ENCODE peak calls at places on chromosomes 6 and 20, in seven cellular contexts. Y is ovary, B is Caco-2, C is kidney, E is psoas muscle, Z is heart right ventricle, D is esophagus squamous epithelium. X is an unnamed sample. For H3K4me1, the result is how much of the 10 kb centered on the place peaks cover.

GRCh38 chr20:57211949-57212889 is 54.2 kb downstream of the BMP7 start:
- DNase-seq in C (peak), D (no peak), E (peak), B (peak), Y (peak), Z (peak), X (peak)

GRCh38 chr20:8667306-8667705 is 401.6 kb upstream of the PLCB4 start:
- DNase-seq in D (no peak), Y (no peak), E (peak), C (no peak), B (no peak), Z (peak), X (no peak)

GRCh38 chr20:36461600-36462439 is 79.5 kb upstream of the MYL9 start:
- DNase-seq in C (peak), E (peak), Z (peak), D (no peak), Y (peak), B (peak), X (peak)

GRCh38 chr20:43540673-43541060 is 18.2 kb upstream of the SGK2 start:
- DNase-seq in E (no peak), Z (no peak), D (no peak), B (peak), Y (no peak), C (no peak), X (no peak)

GRCh38 chr6:88856566-88856965 is 106.9 kb downstream of the RNGTT start:
- DNase-seq in B (no peak), E (no peak), C (no peak), Y (no peak), D (no peak), Z (no peak), X (no peak)

GRCh38 chr6:39416728-39417127 is 94.2 kb upstream of the KCNK16 start:
- DNase-seq in D (no peak), E (no peak), Y (no peak), C (no peak), B (peak), Z (no peak), X (no peak)

GRCh38 chr20:17456226-17456625 is 75.0 kb downstream of the BFSP1 start:
- DNase-seq in Z (no peak), B (no peak), Y (no peak), E (no peak), C (no peak), D (no peak), X (no peak)

GRCh38 chr20:24868959-24869358 is 80.1 kb upstream of the CST7 start:
- DNase-seq in B (no peak), E (no peak), Y (no peak), C (no peak), Z (no peak), D (no peak), X (no peak)

GRCh38 chr6:93021235-93021909 is 398.0 kb downstream of the EPHA7 start:
- DNase-seq in C (no peak), E (no peak), B (no peak), Y (no peak), D (no peak), Z (no peak), X (no peak)

GRCh38 chr6:107080036-107080435 is 35.3 kb downstream of the BEND3 start:
- DNase-seq in E (no peak), B (no peak), Z (no peak), D (no peak), Y (no peak), C (no peak), X (no peak)

GRCh38 chr6:17204548-17204947 is 76.6 kb upstream of the RBM24 start:
- DNase-seq in D (no peak), Z (no peak), Y (no peak), B (no peak), C (no peak), E (no peak), X (no peak)

GRCh38 chr6:43706788-43707187 is 19.2 kb upstream of the MRPS18A start:
- DNase-seq in C (no peak), B (no peak), E (no peak), Z (no peak), Y (no peak), D (no peak), X (no peak)

GRCh38 chr20:31543966-31544598 is 29.8 kb downstream of the HM13 start:
- DNase-seq in Y (no peak), C (peak), B (no peak), E (no peak), D (no peak), Z (no peak), X (peak)

GRCh38 chr6:147578883-147579282 is 70.4 kb downstream of the SAMD5 start:
- DNase-seq in E (no peak), B (no peak), C (no peak), Z (no peak), Y (no peak), D (no peak), X (no peak)

GRCh38 chr6:83461438-83461837 is 30.6 kb upstream of the ME1 start:
- DNase-seq in Y (no peak), E (no peak), Z (no peak), D (no peak), C (no peak), B (no peak), X (no peak)

GRCh38 chr6:7454696-7455095 is 65.1 kb downstream of the RIOK1 start:
- DNase-seq in D (no peak), C (no peak), E (no peak), Z (no peak), Y (no peak), B (no peak), X (no peak)

GRCh38 chr20:53693265-53693871 is 99.7 kb upstream of the ZNF217 start:
- DNase-seq in Y (no peak), B (no peak), D (no peak), Z (no peak), E (no peak), C (no peak), X (no peak)

GRCh38 chr20:45254867-45255266 is 503 bp upstream of the SLPI start:
- DNase-seq in C (no peak), Z (no peak), Y (no peak), E (no peak), D (no peak), B (no peak), X (no peak)

GRCh38 chr6:68108243-68108835 is 526.7 kb upstream of the ADGRB3 start:
- DNase-seq in Y (no peak), C (no peak), B (no peak), E (no peak), Z (no peak), D (no peak), X (no peak)

GRCh38 chr6:107470364-107470763 is 11.0 kb upstream of the PDSS2 start:
- DNase-seq in C (no peak), D (no peak), E (no peak), Y (no peak), Z (no peak), B (no peak), X (no peak)

GRCh38 chr20:49381558-49382493 is 100.6 kb downstream of the KCNB1 start:
- DNase-seq in D (no peak), B (no peak), E (peak), Z (peak), C (peak), Y (peak), X (peak)

GRCh38 chr6:140809694-140810101 is 1323.0 kb upstream of the GJE1 start:
- DNase-seq in Y (no peak), C (no peak), E (no peak), D (no peak), Z (no peak), B (no peak), X (no peak)

GRCh38 chr20:48215536-48215935 is 430.3 kb upstream of the SULF2 start:
- DNase-seq in C (no peak), D (no peak), E (no peak), Z (no peak), Y (no peak), B (peak), X (no peak)

GRCh38 chr20:48531505-48531904 is 296.3 kb downstream of the PREX1 start:
- DNase-seq in D (no peak), C (no peak), E (no peak), Y (no peak), B (no peak), Z (no peak), X (no peak)

GRCh38 chr6:54516331-54516730 is 208.1 kb downstream of the TINAG start:
- DNase-seq in C (no peak), Y (no peak), E (no peak), B (no peak), Z (no peak), D (no peak), X (no peak)

GRCh38 chr20:5170341-5170740 is 43.5 kb downstream of the CDS2 start:
- DNase-seq in Y (no peak), C (no peak), D (no peak), Z (no peak), E (no peak), B (no peak), X (no peak)

GRCh38 chr6:35370799-35371493 is 28.6 kb downstream of the PPARD start:
- DNase-seq in Z (peak), Y (no peak), C (no peak), B (no peak), D (no peak), E (no peak), X (no peak)

GRCh38 chr6:34543421-34543820 is 12.7 kb downstream of the SPDEF start:
- DNase-seq in E (no peak), D (no peak), B (no peak), Z (no peak), C (no peak), Y (no peak), X (no peak)

GRCh38 chr6:149264629-149265028 is 52.9 kb upstream of the TAB2 start:
- DNase-seq in D (no peak), B (no peak), C (no peak), Z (no peak), E (no peak), Y (no peak), X (no peak)

GRCh38 chr6:50815436-50816114 is 3.1 kb upstream of the TFAP2B start:
- DNase-seq in B (no peak), C (no peak), D (no peak), E (no peak), Y (no peak), Z (no peak), X (no peak)

GRCh38 chr6:144683216-144684070 is 398.3 kb downstream of the UTRN start:
- DNase-seq in Y (no peak), B (no peak), Z (no peak), E (no peak), D (no peak), C (no peak), X (no peak)

GRCh38 chr6:97674802-97675201 is 391.8 kb upstream of the MMS22L start:
- DNase-seq in Z (no peak), E (no peak), B (no peak), Y (no peak), C (no peak), D (no peak), X (no peak)

GRCh38 chr6:154432533-154433476 is 76.2 kb upstream of the IPCEF1 start:
- DNase-seq in D (no peak), Z (peak), E (no peak), C (no peak), B (no peak), Y (no peak), X (no peak)

GRCh38 chr20:62860924-62861691 is 514 bp downstream of the TCFL5 start:
- DNase-seq in C (peak), D (no peak), E (peak), Y (peak), B (no peak), Z (no peak), X (peak)

GRCh38 chr20:57238089-57238488 is 28.4 kb downstream of the BMP7 start:
- DNase-seq in D (no peak), Z (no peak), Y (no peak), E (no peak), B (no peak), C (no peak), X (no peak)

GRCh38 chr6:128005009-128005408 is 104.2 kb upstream of the THEMIS start:
- DNase-seq in E (no peak), Y (no peak), D (no peak), B (no peak), C (no peak), Z (no peak), X (no peak)

GRCh38 chr6:47047479-47048411 is 5.6 kb upstream of the ADGRF1 start:
- DNase-seq in C (no peak), Y (no peak), E (no peak), Z (peak), B (peak), D (no peak), X (peak)

GRCh38 chr20:7841967-7842301 is 98.3 kb downstream of the HAO1 start:
- DNase-seq in E (peak), Y (no peak), D (no peak), C (no peak), Z (peak), B (no peak), X (peak)

GRCh38 chr6:7086488-7086887 is 21.3 kb upstream of the RREB1 start:
- DNase-seq in C (no peak), Z (peak), Y (peak), D (no peak), E (peak), B (no peak), X (peak)

GRCh38 chr6:95354551-95354950 is 222.8 kb upstream of the MANEA start:
- DNase-seq in Y (no peak), E (no peak), B (no peak), Z (no peak), C (peak), D (no peak), X (no peak)

GRCh38 chr6:95357380-95358025 is 219.8 kb upstream of the MANEA start:
- DNase-seq in Z (no peak), Y (no peak), B (no peak), D (no peak), E (no peak), C (no peak), X (no peak)

GRCh38 chr6:95352064-95352463 is 225.3 kb upstream of the MANEA start:
- DNase-seq in B (no peak), Y (no peak), E (no peak), C (no peak), Z (no peak), D (no peak), X (no peak)
- TF ChIP-seq CTCF in B (no peak), Y (no peak), E (no peak), C (no peak), Z (no peak), D (no peak), X (no peak)

DNA sequence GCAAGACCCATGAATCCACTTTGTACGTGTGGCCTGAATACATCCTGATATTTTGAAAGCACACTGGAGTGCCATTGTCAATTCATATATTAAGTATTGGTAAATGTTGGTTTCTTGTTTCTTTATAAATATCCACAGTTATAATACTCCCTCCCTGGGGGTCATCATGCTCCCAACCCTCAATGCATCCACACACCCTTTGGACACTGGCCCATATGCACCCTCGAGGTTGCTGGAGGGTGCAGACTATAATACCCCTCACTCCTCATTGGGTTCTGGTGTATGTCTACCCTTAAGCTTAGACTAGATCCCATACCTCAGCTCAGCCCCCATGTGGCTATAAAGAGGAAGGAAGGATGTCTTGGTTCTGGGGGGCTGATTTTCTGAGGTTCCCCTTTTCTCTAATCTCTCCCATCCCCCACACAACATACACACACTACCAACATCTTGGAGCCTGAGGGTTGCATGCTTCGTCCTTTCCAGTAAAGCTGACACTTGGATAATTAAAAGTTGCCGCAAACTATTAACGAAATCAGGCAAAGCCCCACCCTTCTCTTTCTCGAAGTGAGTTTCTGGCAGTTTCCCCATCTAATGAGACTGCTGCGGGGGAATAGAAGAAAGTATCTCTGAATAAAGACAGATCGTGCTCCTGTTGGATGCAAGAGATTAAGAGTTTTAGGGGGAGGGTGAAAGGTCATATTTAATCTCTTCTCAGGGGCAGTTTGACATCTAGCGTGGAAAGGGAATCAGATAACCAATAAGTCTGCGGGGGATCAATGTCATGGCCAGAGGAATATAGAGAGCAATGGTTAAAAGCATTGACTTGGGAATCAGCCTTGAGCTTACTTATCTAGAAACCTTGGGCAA is 7.4 kb downstream of the PIM1 start:
- DNase-seq in E (no peak), C (no peak), D (no peak), B (no peak), Z (no peak), Y (no peak), X (no peak)
- H3K4me1 ChIP-seq in E (under half), C (under half), D (under half), B (under half), Z (under half), Y (under half), X (under half)

GRCh38 chr6:143677577-143677890 is 231 bp upstream of the PHACTR2 start:
- DNase-seq in C (no peak), Z (no peak), E (no peak), B (no peak), D (no peak), Y (no peak), X (no peak)
- H3K4me3 ChIP-seq in C (peak), Z (peak), E (peak), B (peak), D (peak), Y (peak), X (peak)

DNA sequence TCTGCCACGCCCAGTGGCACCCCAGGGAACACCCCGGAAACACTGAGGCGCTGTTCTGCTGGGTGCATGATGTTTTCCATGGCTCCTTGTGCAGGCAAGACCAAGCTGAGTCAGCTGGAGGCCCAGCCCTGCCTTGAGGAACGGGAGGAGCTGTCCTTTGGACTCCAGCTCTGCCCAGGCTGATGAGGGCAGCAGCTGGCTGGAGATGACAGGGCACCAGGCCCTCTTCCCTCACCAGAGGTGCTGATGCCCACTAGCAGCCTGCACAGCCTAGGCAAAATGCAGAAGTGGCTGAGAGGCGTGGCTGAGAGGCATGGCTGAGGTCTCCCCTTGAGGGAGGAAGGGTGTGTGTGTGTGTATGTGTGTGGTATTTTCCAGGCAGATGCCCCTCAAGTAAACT is 2.4 kb downstream of the C6orf132 start:
- DNase-seq in Z (no peak), E (no peak), Y (no peak), B (no peak), D (no peak), C (no peak), X (no peak)
- TF ChIP-seq CTCF in Z (no peak), E (no peak), Y (no peak), B (no peak), D (no peak), C (no peak), X (no peak)

DNA sequence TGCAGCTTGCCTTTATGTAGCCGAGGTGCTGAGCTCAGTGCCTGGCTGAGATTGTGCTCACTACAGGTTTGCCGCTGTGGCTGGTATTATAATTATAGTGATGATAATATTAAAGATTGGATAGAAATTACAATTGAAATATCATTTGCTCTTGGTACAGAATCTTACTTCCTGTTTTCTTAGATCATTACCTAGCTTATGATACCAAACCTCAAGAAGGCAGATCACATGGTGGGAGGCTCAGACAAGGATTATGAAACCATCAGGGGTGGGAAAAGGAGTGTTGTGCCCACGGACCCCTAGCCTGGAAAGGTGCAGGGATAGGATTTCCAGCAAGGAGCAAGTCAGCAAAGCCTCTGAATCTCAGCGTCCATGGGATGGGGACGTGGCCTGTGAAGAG is 70.6 kb downstream of the IGF2R start:
- DNase-seq in B (no peak), D (no peak), Z (no peak), Y (no peak), E (no peak), C (no peak), X (no peak)
- H3K4me1 ChIP-seq in B (under half), D (under half), Z (under half), Y (under half), E (under half), C (under half), X (under half)

DNA sequence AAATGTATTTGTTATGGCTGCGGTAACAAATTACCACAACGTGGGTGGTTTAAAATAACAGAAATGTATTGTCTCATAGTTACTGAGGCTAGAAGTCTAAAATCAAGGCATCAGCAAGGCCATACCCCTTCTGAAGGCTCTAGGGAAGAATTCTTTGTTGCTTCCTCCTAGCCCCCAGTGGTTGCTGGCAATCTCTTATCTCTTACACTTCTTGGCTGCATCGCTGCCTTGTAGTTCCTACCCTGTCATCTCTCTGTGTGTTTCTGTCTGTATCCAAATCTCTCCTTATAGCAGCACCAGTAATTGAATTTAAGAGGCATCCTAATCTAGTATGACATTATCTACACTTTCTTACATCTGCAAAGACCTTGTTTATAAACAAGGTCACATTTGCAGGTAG is 534.7 kb downstream of the PHF3 start:
- DNase-seq in Z (no peak), D (no peak), Y (no peak), E (no peak), B (no peak), C (no peak), X (no peak)
- H3K4me3 ChIP-seq in Z (no peak), D (no peak), Y (no peak), E (no peak), B (no peak), C (no peak), X (no peak)